ENCODE peak calls at places on chromosomes 13 and 19, in ten cellular contexts. M is RWPE2, V is uterus, C is IMR-90, J is thoracic aorta, X is psoas muscle, W is heart right ventricle, Y is H9, H is tibial artery, D is endothelial cell of umbilical vein. N is an unnamed sample.

GRCh38 chr19:28208745-28209144 is 1004.2 kb downstream of the UQCRFS1 start:
- DNase-seq in X (no peak), D (no peak), Y (peak; percentile 32), V (no peak), C (no peak), W (no peak), H (no peak), J (no peak), M (no peak), N (no peak)

GRCh38 chr13:46728777-46729176 is 68.2 kb downstream of the ESD start:
- DNase-seq in D (no peak), J (no peak), H (no peak), C (no peak), Y (no peak), M (no peak), V (no peak), W (no peak), X (no peak), N (no peak)

GRCh38 chr13:45728759-45729158 is 26.6 kb downstream of the CBY2 start:
- DNase-seq in J (no peak), V (no peak), Y (peak; percentile 79), X (no peak), D (no peak), H (no peak), M (no peak), W (no peak), C (no peak), N (no peak)

GRCh38 chr13:110913911-110914292 is 967 bp downstream of the ANKRD10 start:
- DNase-seq in Y (no peak), W (no peak), M (no peak), X (no peak), H (no peak), C (no peak), J (no peak), V (no peak), D (no peak), N (no peak)

GRCh38 chr19:18306903-18307681 is 15.8 kb downstream of the LSM4 start:
- DNase-seq in D (no peak), M (no peak), C (no peak), W (no peak), Y (no peak), X (no peak), V (no peak), J (no peak), H (no peak), N (no peak)

GRCh38 chr19:33795370-33796163 is 1.1 kb upstream of the KCTD15 start:
- DNase-seq in V (peak; percentile 83), D (peak; percentile 88), W (peak; percentile 91), Y (peak; percentile 88), C (peak; percentile 75), H (peak; percentile 67), X (peak; percentile 80), M (no peak), J (no peak), N (peak; percentile 85)

GRCh38 chr19:34217952-34218817 is 36.2 kb upstream of the GARRE1 start:
- DNase-seq in H (no peak), W (no peak), C (peak; percentile 98), M (no peak), D (peak; percentile 58), X (no peak), V (peak; percentile 17), Y (no peak), J (no peak), N (no peak)

GRCh38 chr13:111482806-111483620 is 162.6 kb downstream of the TEX29 start:
- DNase-seq in W (no peak), H (no peak), C (no peak), M (peak; percentile 45), J (no peak), X (no peak), V (no peak), D (no peak), Y (no peak), N (no peak)

GRCh38 chr13:50757021-50757420 is 86.5 kb downstream of the DLEU7 start:
- DNase-seq in H (no peak), J (no peak), M (no peak), V (no peak), C (no peak), X (no peak), W (no peak), D (no peak), Y (no peak), N (no peak)

GRCh38 chr13:48155850-48156249 is 60.9 kb upstream of the MED4 start:
- DNase-seq in C (peak; percentile 33), Y (no peak), M (no peak), J (no peak), D (peak; percentile 86), W (no peak), H (no peak), X (no peak), V (no peak), N (no peak)

GRCh38 chr19:1214862-1215731 is 9.5 kb downstream of the STK11 start:
- DNase-seq in M (peak; percentile 75), H (peak; percentile 78), D (no peak), J (no peak), C (no peak), W (peak; percentile 74), X (peak; percentile 80), V (peak; percentile 52), Y (no peak), N (no peak)

GRCh38 chr19:1217366-1217765 is 11.8 kb downstream of the STK11 start:
- DNase-seq in D (no peak), C (no peak), V (no peak), M (no peak), Y (no peak), H (no peak), W (no peak), X (no peak), J (no peak), N (no peak)

GRCh38 chr19:1218751-1219567 is 13.4 kb downstream of the STK11 start:
- DNase-seq in X (no peak), C (no peak), J (no peak), M (no peak), D (no peak), H (no peak), Y (no peak), V (no peak), W (no peak), N (no peak)

GRCh38 chr19:1214299-1214861 is 8.8 kb downstream of the STK11 start:
- DNase-seq in M (peak; percentile 24), C (no peak), W (no peak), H (no peak), D (no peak), J (no peak), X (no peak), Y (no peak), V (no peak), N (no peak)

DNA sequence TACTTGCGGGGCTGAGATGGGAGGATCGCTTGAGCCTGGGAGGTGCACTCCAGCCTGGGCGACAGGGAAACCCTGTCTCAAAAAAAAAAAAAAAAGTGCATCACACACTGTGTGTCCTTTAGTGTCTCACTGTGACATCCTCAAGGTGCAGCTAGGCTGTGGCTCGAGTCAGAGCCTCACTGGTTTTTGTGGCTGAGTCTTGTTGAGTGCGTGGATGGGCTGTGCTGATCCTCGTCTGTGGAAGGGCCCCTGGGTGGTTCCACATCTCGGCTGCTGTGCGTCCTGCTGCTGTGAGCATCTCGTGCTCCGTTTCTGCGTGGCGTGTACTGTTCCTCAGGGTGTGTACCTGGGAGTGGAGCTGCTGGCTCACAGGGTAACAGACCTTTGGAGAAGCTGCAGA is 11.2 kb downstream of the STK11 start:
- DNase-seq in H (no peak), J (no peak), V (no peak), Y (no peak), X (no peak), W (no peak), C (no peak), M (no peak), D (no peak), N (no peak)
- H3K4me1 ChIP-seq in H (peaks cover 9% of the 10 kb centered on the region), J (peaks cover 47% of the 10 kb centered on the region), V (peaks cover 4% of the 10 kb centered on the region), Y (no peaks in the 10 kb centered on the region), X (peaks cover 89% of the 10 kb centered on the region), W (peaks cover 99% of the 10 kb centered on the region), C (peaks cover 18% of the 10 kb centered on the region), M (peaks cover 42% of the 10 kb centered on the region), D (peaks cover 28% of the 10 kb centered on the region), N (peaks cover 56% of the 10 kb centered on the region)

GRCh38 chr19:44722131-44723121 is 23.5 kb downstream of the CEACAM16 start:
- DNase-seq in X (no peak), W (no peak), Y (no peak), M (no peak), H (no peak), C (no peak), J (no peak), D (peak; percentile 48), V (no peak), N (no peak)

GRCh38 chr19:44723299-44723951 is 24.5 kb downstream of the CEACAM16 start:
- DNase-seq in W (no peak), J (no peak), M (no peak), C (no peak), Y (no peak), D (no peak), X (no peak), V (no peak), H (no peak), N (no peak)

GRCh38 chr19:44725251-44725650 is 23.3 kb upstream of the BCL3 start:
- DNase-seq in X (no peak), V (peak; percentile 18), M (no peak), C (no peak), W (no peak), D (no peak), J (no peak), Y (no peak), H (no peak), N (no peak)

GRCh38 chr19:44725684-44726083 is 22.8 kb upstream of the BCL3 start:
- DNase-seq in X (no peak), C (no peak), V (no peak), H (no peak), J (no peak), D (no peak), W (no peak), Y (no peak), M (no peak), N (no peak)

DNA sequence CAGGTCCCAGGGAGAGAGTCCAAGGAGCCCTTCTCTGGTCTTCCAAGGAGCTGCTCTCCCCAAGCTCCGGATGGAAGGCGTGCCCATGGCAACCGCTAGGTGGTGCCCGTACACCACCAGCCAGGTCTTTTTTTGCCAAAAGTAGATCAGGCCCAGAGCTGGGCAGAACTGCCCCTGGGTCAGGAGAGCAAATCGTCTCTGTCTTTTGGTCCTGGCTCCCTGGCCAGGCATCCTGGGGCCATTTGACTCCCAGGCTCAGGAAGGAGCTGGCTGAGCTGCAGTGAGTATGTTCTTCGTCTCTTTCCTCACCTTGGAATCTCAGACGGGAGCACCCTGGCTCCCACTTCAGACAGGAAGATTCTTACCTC is 24.6 kb upstream of the BCL3 start:
- DNase-seq in J (peak; percentile 38), W (peak; percentile 83), H (peak; percentile 74), Y (peak; percentile 89), V (peak; percentile 86), X (peak; percentile 84), C (peak; percentile 73), M (no peak), D (peak; percentile 81), N (peak; percentile 95)
- TF ChIP-seq CTCF in J (peak; percentile 97), W (peak; percentile 99), H (peak; percentile 97), Y (peak; percentile 99), V (peak; percentile 97), X (peak; percentile 100), C (peak; percentile 97), M (peak; percentile 97), D (peak; percentile 90), N (peak; percentile 96)

GRCh38 chr19:57302727-57303401 is 17.4 kb upstream of the ZNF543 start:
- DNase-seq in M (no peak), Y (no peak), X (no peak), J (no peak), C (no peak), D (no peak), V (no peak), W (no peak), H (no peak), N (no peak)
- H3K27ac ChIP-seq in M (peak overlapping the region; percentile 63), Y (no peak overlapping the region), X (peak overlapping the region; percentile 68), J (no peak overlapping the region), C (no peak overlapping the region), D (no peak overlapping the region), V (no peak overlapping the region), W (no peak overlapping the region), H (no peak overlapping the region), N (no peak overlapping the region)

GRCh38 chr19:40803170-40803856 is 4.3 kb downstream of the EGLN2 start:
- DNase-seq in C (no peak), J (no peak), D (no peak), Y (no peak), M (no peak), X (no peak), W (no peak), V (no peak), H (no peak), N (no peak)
- H3K4me1 ChIP-seq in C (peaks cover 37% of the 10 kb centered on the region), J (peaks cover 54% of the 10 kb centered on the region), D (peaks cover 74% of the 10 kb centered on the region), Y (peaks cover 15% of the 10 kb centered on the region), M (peaks cover 31% of the 10 kb centered on the region), X (peaks cover 66% of the 10 kb centered on the region), W (peaks cover 84% of the 10 kb centered on the region), V (peaks cover 8% of the 10 kb centered on the region), H (peaks cover 7% of the 10 kb centered on the region), N (peaks cover 65% of the 10 kb centered on the region)

N was measured in left lung.